ENCODE peak calls at places on chromosomes 3 and 15, in seven cellular contexts. One of them, this sample, is unnamed.

GRCh38 chr3:71010731-71011455 is 572.6 kb downstream of the FOXP1 start:
- DNase-seq in neuronal stem cell: no peak
- DNase-seq in IMR-90: peak; percentile 31
- DNase-seq in H9: no peak
- DNase-seq in mesenchymal stem cell: no peak
- DNase-seq in H1: no peak
- DNase-seq in trophoblast cell: no peak
- DNase-seq in this sample: no peak

GRCh38 chr3:172622916-172623700 is 87.8 kb downstream of the NCEH1 start:
- DNase-seq in neuronal stem cell: no peak
- DNase-seq in IMR-90: peak; percentile 71
- DNase-seq in H9: no peak
- DNase-seq in mesenchymal stem cell: peak; percentile 44
- DNase-seq in H1: no peak
- DNase-seq in trophoblast cell: peak; percentile 84
- DNase-seq in this sample: no peak

GRCh38 chr15:79562538-79563298 is 130.6 kb downstream of the MINAR1 start:
- DNase-seq in neuronal stem cell: no peak
- DNase-seq in IMR-90: no peak
- DNase-seq in H9: no peak
- DNase-seq in mesenchymal stem cell: no peak
- DNase-seq in H1: no peak
- DNase-seq in trophoblast cell: no peak
- DNase-seq in this sample: no peak

GRCh38 chr3:15171096-15171495 is 35.0 kb upstream of the CAPN7 start:
- DNase-seq in neuronal stem cell: no peak
- DNase-seq in IMR-90: no peak
- DNase-seq in H9: no peak
- DNase-seq in mesenchymal stem cell: peak; percentile 30
- DNase-seq in H1: no peak
- DNase-seq in trophoblast cell: no peak
- DNase-seq in this sample: no peak

GRCh38 chr15:76336254-76337046 is at the start of gene ISL2:
- DNase-seq in neuronal stem cell: peak; percentile 90
- DNase-seq in IMR-90: peak; percentile 96
- DNase-seq in H9: peak; percentile 97
- DNase-seq in mesenchymal stem cell: peak; percentile 83
- DNase-seq in H1: peak; percentile 97
- DNase-seq in trophoblast cell: peak; percentile 61
- DNase-seq in this sample: peak; percentile 96

GRCh38 chr3:183295211-183295610 is 42.2 kb downstream of the B3GNT5 start:
- DNase-seq in neuronal stem cell: no peak
- DNase-seq in IMR-90: peak; percentile 91
- DNase-seq in H9: no peak
- DNase-seq in mesenchymal stem cell: peak; percentile 95
- DNase-seq in H1: no peak
- DNase-seq in trophoblast cell: peak; percentile 65
- DNase-seq in this sample: no peak

GRCh38 chr3:64094713-64095079 is 71.4 kb upstream of the PSMD6 start:
- DNase-seq in neuronal stem cell: no peak
- DNase-seq in IMR-90: no peak
- DNase-seq in H9: peak; percentile 59
- DNase-seq in mesenchymal stem cell: no peak
- DNase-seq in H1: no peak
- DNase-seq in trophoblast cell: no peak
- DNase-seq in this sample: peak; percentile 67

GRCh38 chr3:49171775-49172500 is 540 bp downstream of the KLHDC8B start:
- DNase-seq in neuronal stem cell: no peak
- DNase-seq in IMR-90: no peak
- DNase-seq in H9: no peak
- DNase-seq in mesenchymal stem cell: peak; percentile 5
- DNase-seq in H1: no peak
- DNase-seq in trophoblast cell: no peak
- DNase-seq in this sample: no peak

GRCh38 chr3:104831076-104831475 is 535.6 kb upstream of the ALCAM start:
- DNase-seq in neuronal stem cell: no peak
- DNase-seq in IMR-90: peak; percentile 18
- DNase-seq in H9: no peak
- DNase-seq in mesenchymal stem cell: no peak
- DNase-seq in H1: no peak
- DNase-seq in trophoblast cell: no peak
- DNase-seq in this sample: no peak

GRCh38 chr15:74750759-74751158 is 2.1 kb downstream of the CYP1A2 start:
- DNase-seq in neuronal stem cell: peak; percentile 50
- DNase-seq in IMR-90: no peak
- DNase-seq in H9: no peak
- DNase-seq in mesenchymal stem cell: no peak
- DNase-seq in H1: no peak
- DNase-seq in trophoblast cell: no peak
- DNase-seq in this sample: no peak

GRCh38 chr3:153215971-153216370 is 53.9 kb downstream of the RAP2B start:
- DNase-seq in neuronal stem cell: no peak
- DNase-seq in IMR-90: no peak
- DNase-seq in H9: no peak
- DNase-seq in mesenchymal stem cell: no peak
- DNase-seq in H1: no peak
- DNase-seq in trophoblast cell: no peak
- DNase-seq in this sample: no peak

GRCh38 chr3:123884258-123884831 is at the start of gene MYLK:
- DNase-seq in neuronal stem cell: peak; percentile 92
- DNase-seq in IMR-90: peak; percentile 95
- DNase-seq in H9: peak; percentile 98
- DNase-seq in mesenchymal stem cell: peak; percentile 97
- DNase-seq in H1: peak; percentile 87
- DNase-seq in trophoblast cell: peak; percentile 63
- DNase-seq in this sample: peak; percentile 98

GRCh38 chr15:74837482-74837881 is 5.5 kb downstream of the ULK3 start:
- DNase-seq in neuronal stem cell: no peak
- DNase-seq in IMR-90: no peak
- DNase-seq in H9: no peak
- DNase-seq in mesenchymal stem cell: no peak
- DNase-seq in H1: no peak
- DNase-seq in trophoblast cell: no peak
- DNase-seq in this sample: no peak

GRCh38 chr15:101088311-101088710 is 163.5 kb downstream of the CHSY1 start:
- DNase-seq in neuronal stem cell: no peak
- DNase-seq in IMR-90: no peak
- DNase-seq in H9: no peak
- DNase-seq in mesenchymal stem cell: no peak
- DNase-seq in H1: no peak
- DNase-seq in trophoblast cell: no peak
- DNase-seq in this sample: no peak

GRCh38 chr15:56215769-56216168 is 27.9 kb downstream of the RFX7 start:
- DNase-seq in neuronal stem cell: no peak
- DNase-seq in IMR-90: peak; percentile 88
- DNase-seq in H9: no peak
- DNase-seq in mesenchymal stem cell: peak; percentile 19
- DNase-seq in H1: no peak
- DNase-seq in trophoblast cell: no peak
- DNase-seq in this sample: peak; percentile 79

GRCh38 chr3:39388741-39389248 is 5.6 kb downstream of the SLC25A38 start:
- DNase-seq in neuronal stem cell: no peak
- DNase-seq in IMR-90: no peak
- DNase-seq in H9: no peak
- DNase-seq in mesenchymal stem cell: no peak
- DNase-seq in H1: no peak
- DNase-seq in trophoblast cell: no peak
- DNase-seq in this sample: no peak

GRCh38 chr3:144106970-144107369 is 135.3 kb downstream of the DIPK2A start:
- DNase-seq in neuronal stem cell: no peak
- DNase-seq in IMR-90: no peak
- DNase-seq in H9: no peak
- DNase-seq in mesenchymal stem cell: no peak
- DNase-seq in H1: no peak
- DNase-seq in trophoblast cell: no peak
- DNase-seq in this sample: no peak

GRCh38 chr3:23712656-23713559 is 92.8 kb upstream of the UBE2E1 start:
- DNase-seq in neuronal stem cell: peak; percentile 65
- DNase-seq in IMR-90: peak; percentile 96
- DNase-seq in H9: peak; percentile 90
- DNase-seq in mesenchymal stem cell: peak; percentile 92
- DNase-seq in H1: peak; percentile 68
- DNase-seq in trophoblast cell: peak; percentile 87
- DNase-seq in this sample: peak; percentile 93

GRCh38 chr3:24342275-24342674 is 152.4 kb downstream of the THRB start:
- DNase-seq in neuronal stem cell: no peak
- DNase-seq in IMR-90: no peak
- DNase-seq in H9: no peak
- DNase-seq in mesenchymal stem cell: peak; percentile 9
- DNase-seq in H1: no peak
- DNase-seq in trophoblast cell: no peak
- DNase-seq in this sample: no peak

GRCh38 chr3:115709931-115710330 is 86.6 kb downstream of the GAP43 start:
- DNase-seq in neuronal stem cell: no peak
- DNase-seq in IMR-90: no peak
- DNase-seq in H9: no peak
- DNase-seq in mesenchymal stem cell: no peak
- DNase-seq in H1: no peak
- DNase-seq in trophoblast cell: no peak
- DNase-seq in this sample: no peak

GRCh38 chr3:177343122-177343521 is 145.8 kb upstream of the TBL1XR1 start:
- DNase-seq in neuronal stem cell: no peak
- DNase-seq in IMR-90: no peak
- DNase-seq in H9: no peak
- DNase-seq in mesenchymal stem cell: no peak
- DNase-seq in H1: no peak
- DNase-seq in trophoblast cell: no peak
- DNase-seq in this sample: no peak

GRCh38 chr3:196080517-196080841 is 1.4 kb downstream of the TFRC start:
- DNase-seq in neuronal stem cell: no peak
- DNase-seq in IMR-90: no peak
- DNase-seq in H9: no peak
- DNase-seq in mesenchymal stem cell: no peak
- DNase-seq in H1: no peak
- DNase-seq in trophoblast cell: no peak
- DNase-seq in this sample: peak; percentile 12

GRCh38 chr3:41159581-41160189 is 39.6 kb upstream of the CTNNB1 start:
- DNase-seq in neuronal stem cell: no peak
- DNase-seq in IMR-90: no peak
- DNase-seq in H9: no peak
- DNase-seq in mesenchymal stem cell: peak; percentile 40
- DNase-seq in H1: no peak
- DNase-seq in trophoblast cell: no peak
- DNase-seq in this sample: no peak

GRCh38 chr3:122030381-122031122 is 8.5 kb upstream of the ILDR1 start:
- DNase-seq in neuronal stem cell: no peak
- DNase-seq in IMR-90: peak; percentile 41
- DNase-seq in H9: no peak
- DNase-seq in mesenchymal stem cell: peak; percentile 24
- DNase-seq in H1: no peak
- DNase-seq in trophoblast cell: no peak
- DNase-seq in this sample: no peak

GRCh38 chr3:184683900-184684560 is 27.8 kb downstream of the MAGEF1 start:
- DNase-seq in neuronal stem cell: no peak
- DNase-seq in IMR-90: no peak
- DNase-seq in H9: no peak
- DNase-seq in mesenchymal stem cell: no peak
- DNase-seq in H1: no peak
- DNase-seq in trophoblast cell: no peak
- DNase-seq in this sample: no peak

GRCh38 chr3:58994746-58995330 is 55.0 kb downstream of the CFAP20DC start:
- DNase-seq in neuronal stem cell: peak; percentile 56
- DNase-seq in IMR-90: peak; percentile 79
- DNase-seq in H9: peak; percentile 34
- DNase-seq in mesenchymal stem cell: peak; percentile 70
- DNase-seq in H1: no peak
- DNase-seq in trophoblast cell: peak; percentile 72
- DNase-seq in this sample: peak; percentile 77

DNA sequence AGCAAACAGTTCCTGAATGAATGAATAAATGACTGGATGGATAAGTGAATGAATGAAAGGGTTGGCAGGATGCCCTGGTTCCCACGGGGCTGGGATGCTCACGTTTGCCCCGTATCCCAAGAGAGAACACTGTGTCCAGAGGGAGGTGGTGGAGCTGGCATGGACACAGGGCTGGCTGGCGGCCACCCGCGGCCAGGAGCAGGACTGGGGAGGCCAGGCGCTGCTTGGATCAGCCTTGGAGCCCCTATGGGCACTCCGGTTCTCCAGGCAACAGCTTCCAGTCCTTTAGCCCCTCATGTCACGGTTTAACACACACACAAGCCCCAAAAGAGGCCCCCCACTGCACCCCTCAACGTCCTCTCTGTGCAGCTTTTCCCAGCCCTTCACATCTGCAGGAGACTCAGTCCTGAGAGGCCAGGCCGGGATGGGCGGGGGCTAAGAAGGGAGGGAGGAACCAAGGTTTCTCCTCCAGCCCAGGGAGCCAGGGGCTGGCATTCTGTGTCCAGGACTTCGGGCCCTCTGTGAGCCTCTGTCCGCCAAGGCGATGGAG is 86.0 kb upstream of the ALDH1L1 start:
- DNase-seq in neuronal stem cell: no peak
- DNase-seq in IMR-90: peak; percentile 10
- DNase-seq in H9: no peak
- DNase-seq in mesenchymal stem cell: peak; percentile 30
- DNase-seq in H1: peak; percentile 68
- DNase-seq in trophoblast cell: no peak
- DNase-seq in this sample: peak; percentile 62
- H3K9ac ChIP-seq in neuronal stem cell: no peak overlapping the region
- H3K9ac ChIP-seq in IMR-90: no peak overlapping the region
- H3K9ac ChIP-seq in H9: no peak overlapping the region
- H3K9ac ChIP-seq in mesenchymal stem cell: no peak overlapping the region
- H3K9ac ChIP-seq in H1: no peak overlapping the region
- H3K9ac ChIP-seq in trophoblast cell: no peak overlapping the region
- H3K9ac ChIP-seq in this sample: no peak overlapping the region

GRCh38 chr3:42721690-42722089 is 19.1 kb upstream of the HHATL start:
- DNase-seq in neuronal stem cell: no peak
- DNase-seq in IMR-90: no peak
- DNase-seq in H9: no peak
- DNase-seq in mesenchymal stem cell: no peak
- DNase-seq in H1: no peak
- DNase-seq in trophoblast cell: no peak
- DNase-seq in this sample: no peak
- H3K18ac ChIP-seq in neuronal stem cell: no peak overlapping the region
- H3K18ac ChIP-seq in IMR-90: no peak overlapping the region
- H3K18ac ChIP-seq in H9: no peak overlapping the region
- H3K18ac ChIP-seq in mesenchymal stem cell: no peak overlapping the region
- H3K18ac ChIP-seq in H1: no peak overlapping the region
- H3K18ac ChIP-seq in trophoblast cell: no peak overlapping the region
- H3K18ac ChIP-seq in this sample: no peak overlapping the region

GRCh38 chr15:88987951-88988671 is 74.9 kb upstream of the MFGE8 start:
- DNase-seq in neuronal stem cell: no peak
- DNase-seq in IMR-90: peak; percentile 73
- DNase-seq in H9: peak; percentile 72
- DNase-seq in mesenchymal stem cell: no peak
- DNase-seq in H1: peak; percentile 72
- DNase-seq in trophoblast cell: no peak
- DNase-seq in this sample: peak; percentile 88
- H3K9ac ChIP-seq in neuronal stem cell: no peak overlapping the region
- H3K9ac ChIP-seq in IMR-90: peak overlapping the region; percentile 50
- H3K9ac ChIP-seq in H9: peak overlapping the region; percentile 11
- H3K9ac ChIP-seq in mesenchymal stem cell: no peak overlapping the region
- H3K9ac ChIP-seq in H1: peak overlapping the region; percentile 1
- H3K9ac ChIP-seq in trophoblast cell: no peak overlapping the region
- H3K9ac ChIP-seq in this sample: peak overlapping the region; percentile 9

DNA sequence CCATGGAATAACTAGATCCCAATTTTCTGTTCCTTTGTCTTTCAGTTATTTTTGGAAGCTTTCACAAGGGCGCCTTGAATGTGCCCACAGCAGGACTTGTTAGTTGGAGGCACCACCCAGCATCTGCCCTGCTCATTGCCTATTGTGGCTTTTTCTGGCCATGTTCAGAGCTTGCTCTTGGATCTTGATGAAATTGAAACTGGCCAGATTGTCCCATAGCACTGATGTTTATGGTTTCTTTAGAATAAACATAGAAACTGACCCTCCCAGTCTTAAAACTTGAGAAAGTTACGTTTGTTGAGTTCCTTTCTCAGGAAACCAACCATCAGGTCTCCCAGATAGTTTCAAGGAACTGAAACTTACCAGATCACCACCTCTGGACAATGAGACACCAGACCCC is 474.7 kb downstream of the IL5RA start:
- DNase-seq in neuronal stem cell: no peak
- DNase-seq in IMR-90: no peak
- DNase-seq in H9: no peak
- DNase-seq in mesenchymal stem cell: peak; percentile 23
- DNase-seq in H1: no peak
- DNase-seq in trophoblast cell: no peak
- DNase-seq in this sample: no peak
- H3K18ac ChIP-seq in neuronal stem cell: no peak overlapping the region
- H3K18ac ChIP-seq in IMR-90: no peak overlapping the region
- H3K18ac ChIP-seq in H9: no peak overlapping the region
- H3K18ac ChIP-seq in mesenchymal stem cell: no peak overlapping the region
- H3K18ac ChIP-seq in H1: no peak overlapping the region
- H3K18ac ChIP-seq in trophoblast cell: no peak overlapping the region
- H3K18ac ChIP-seq in this sample: no peak overlapping the region

This sample was measured in mesendoderm.